ENCODE peak calls at places on chromosome 1, in four cellular contexts. C is CD4-positive, alpha-beta T cell; J is H4; T is RCC 7860. K is an unnamed sample.

GRCh38 chr1:172380441-172381244 is 39.8 kb upstream of the C1orf105 start:
- DNase-seq in T (no peak), C (no peak), J (no peak), K (no peak)

GRCh38 chr1:23168079-23168461 is 586 bp downstream of the LUZP1 start:
- DNase-seq in T (no peak), C (peak), J (no peak), K (no peak)

GRCh38 chr1:49190138-49190537 is 413.4 kb upstream of the BEND5 start:
- DNase-seq in J (no peak), T (no peak), C (no peak), K (no peak)

GRCh38 chr1:93874025-93874651 is 4.9 kb downstream of the DNTTIP2 start:
- DNase-seq in C (no peak), J (peak), T (peak), K (no peak)

GRCh38 chr1:112328600-112328999 is 67.4 kb upstream of the CTTNBP2NL start:
- DNase-seq in J (no peak), C (no peak), T (no peak), K (no peak)

GRCh38 chr1:21815724-21816311 is 3.8 kb downstream of the LDLRAD2 start:
- DNase-seq in T (no peak), J (no peak), C (no peak), K (no peak)

GRCh38 chr1:226123591-226124471 is 61.3 kb downstream of the H3-3A start:
- DNase-seq in C (no peak), T (peak), J (no peak), K (no peak)

GRCh38 chr1:54081306-54082270 is 28.2 kb downstream of the TCEANC2 start:
- DNase-seq in J (peak), T (peak), C (peak), K (peak)

GRCh38 chr1:118944133-118944532 is 44.0 kb downstream of the TBX15 start:
- DNase-seq in J (no peak), T (peak), C (no peak), K (no peak)

GRCh38 chr1:21911205-21912001 is 25.7 kb downstream of the HSPG2 start:
- DNase-seq in T (no peak), C (no peak), J (no peak), K (no peak)

GRCh38 chr1:210332233-210332632 is 3.5 kb downstream of the HHAT start:
- DNase-seq in C (no peak), J (no peak), T (no peak), K (no peak)

GRCh38 chr1:6389971-6390370 is 3.6 kb downstream of the ACOT7 start:
- DNase-seq in C (no peak), J (no peak), T (no peak), K (no peak)

GRCh38 chr1:21872445-21873079 is 60.5 kb downstream of the LDLRAD2 start:
- DNase-seq in J (no peak), C (no peak), T (no peak), K (no peak)

GRCh38 chr1:155983191-155984023 is 5.1 kb upstream of the ARHGEF2 start:
- DNase-seq in T (peak), J (peak), C (no peak), K (no peak)

GRCh38 chr1:15098366-15099125 is 55.0 kb upstream of the TMEM51 start:
- DNase-seq in T (no peak), C (no peak), J (no peak), K (no peak)

GRCh38 chr1:30730351-30731108 is 7.1 kb upstream of the MATN1 start:
- DNase-seq in T (peak), J (no peak), C (no peak), K (no peak)

GRCh38 chr1:116067564-116067887 is 43.7 kb upstream of the MAB21L3 start:
- DNase-seq in C (no peak), J (peak), T (no peak), K (no peak)

K was measured in effector CD8-positive, alpha-beta T cell.